ENCODE peak calls at places on chromosomes 6 and 20, in five cellular contexts. E is ascending aorta, F is lower leg skin, X is MG63, V is GM12864. G is an unnamed sample.

GRCh38 chr20:58693226-58694006 is 816 bp downstream of the NPEPL1 start:
- DNase-seq in E (no peak), F (no peak), X (peak), V (no peak), G (no peak)

GRCh38 chr20:32282461-32282860 is 5.0 kb downstream of the KIF3B start:
- DNase-seq in E (no peak), F (no peak), X (no peak), V (no peak), G (no peak)

GRCh38 chr6:138275976-138276375 is 57.7 kb upstream of the PBOV1 start:
- DNase-seq in E (no peak), F (no peak), X (no peak), V (no peak), G (no peak)

GRCh38 chr6:27651371-27651732 is 178.4 kb upstream of the ZNF184 start:
- DNase-seq in E (no peak), F (no peak), X (peak), V (no peak), G (no peak)

GRCh38 chr6:20092071-20092566 is 120.2 kb downstream of the MBOAT1 start:
- DNase-seq in E (no peak), F (no peak), X (no peak), V (peak), G (no peak)

GRCh38 chr6:16187185-16187584 is 51.2 kb upstream of the GMPR start:
- DNase-seq in E (no peak), F (no peak), X (no peak), V (no peak), G (no peak)

GRCh38 chr6:105786449-105786848 is 299.7 kb upstream of the PRDM1 start:
- DNase-seq in E (no peak), F (no peak), X (no peak), V (no peak), G (no peak)

GRCh38 chr6:106918128-106918527 is 56.4 kb downstream of the CD24 start:
- DNase-seq in E (no peak), F (no peak), X (no peak), V (no peak), G (no peak)

GRCh38 chr6:16594849-16595248 is 166.4 kb downstream of the ATXN1 start:
- DNase-seq in E (no peak), F (no peak), X (no peak), V (no peak), G (no peak)

GRCh38 chr6:82914511-82914910 is 151.1 kb downstream of the UBE3D start:
- DNase-seq in E (no peak), F (no peak), X (no peak), V (no peak), G (no peak)

GRCh38 chr6:152605342-152605741 is 31.8 kb downstream of the SYNE1 start:
- DNase-seq in E (no peak), F (no peak), X (no peak), V (no peak), G (no peak)

GRCh38 chr6:2129076-2129695 is 116.2 kb downstream of the GMDS start:
- DNase-seq in E (no peak), F (no peak), X (no peak), V (no peak), G (no peak)

GRCh38 chr6:126723541-126724170 is 383.7 kb downstream of the CENPW start:
- DNase-seq in E (no peak), F (no peak), X (peak), V (no peak), G (no peak)

GRCh38 chr6:119256978-119257462 is 92.5 kb downstream of the MAN1A1 start:
- DNase-seq in E (no peak), F (no peak), X (no peak), V (no peak), G (no peak)

GRCh38 chr6:128487746-128488145 is 32.7 kb downstream of the PTPRK start:
- DNase-seq in E (no peak), F (no peak), X (no peak), V (no peak), G (no peak)

GRCh38 chr20:64057628-64058498 is 5.1 kb upstream of the TCEA2 start:
- DNase-seq in E (no peak), F (no peak), X (peak), V (no peak), G (no peak)
- H3K4me3 ChIP-seq in E (no peak), F (no peak), X (no peak), V (no peak), G (no peak)

DNA sequence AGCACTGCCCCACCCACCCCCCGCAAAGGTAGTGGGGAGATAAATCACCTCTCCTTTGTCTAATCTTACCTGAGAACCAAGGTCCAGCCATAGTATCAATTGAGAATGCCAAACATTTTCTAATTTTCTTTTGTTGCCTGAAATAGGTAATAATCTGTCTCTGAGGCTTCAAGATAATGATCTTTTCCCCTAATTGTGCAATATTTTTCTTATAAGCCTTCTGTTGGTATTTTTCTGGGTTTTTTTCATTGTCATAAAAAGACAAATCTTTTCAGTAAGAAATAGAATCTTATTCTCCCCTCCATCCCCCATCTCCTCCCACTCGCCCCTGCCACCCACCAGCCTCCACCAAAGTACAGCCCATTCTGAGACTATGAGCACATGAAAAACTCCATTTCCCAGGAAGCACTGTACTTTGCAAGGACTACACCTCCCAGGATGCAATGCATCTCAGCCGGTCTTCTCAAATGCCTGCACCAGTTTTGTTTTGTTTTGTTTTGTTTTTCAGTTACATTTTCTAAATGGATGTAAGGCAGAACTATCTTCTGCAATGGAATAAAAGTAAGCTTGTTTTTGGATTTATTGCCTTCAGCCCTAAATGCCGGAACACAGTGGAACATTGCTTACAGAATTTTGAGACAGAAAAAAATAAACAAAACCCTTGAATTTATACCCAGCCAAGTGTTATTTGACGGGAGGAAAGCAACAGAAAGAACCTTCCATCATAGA is 268.0 kb downstream of the TFAP2A start:
- DNase-seq in E (no peak), F (no peak), X (peak), V (peak), G (no peak)
- H3K4me3 ChIP-seq in E (peak), F (no peak), X (peak), V (peak), G (peak)

GRCh38 chr20:10172998-10173655 is 45.5 kb upstream of the SNAP25 start:
- DNase-seq in E (no peak), F (no peak), X (no peak), V (no peak), G (no peak)
- H3K4me3 ChIP-seq in E (peak), F (no peak), X (no peak), V (no peak), G (no peak)

GRCh38 chr6:148700047-148700712 is 46.6 kb upstream of the UST start:
- DNase-seq in E (no peak), F (no peak), X (no peak), V (no peak), G (no peak)

GRCh38 chr6:148700713-148701392 is 46.0 kb upstream of the UST start:
- DNase-seq in E (no peak), F (no peak), X (peak), V (no peak), G (no peak)

GRCh38 chr6:148704539-148704938 is 42.3 kb upstream of the UST start:
- DNase-seq in E (no peak), F (no peak), X (no peak), V (no peak), G (no peak)

GRCh38 chr6:148698671-148699180 is 48.1 kb upstream of the UST start:
- DNase-seq in E (no peak), F (no peak), X (no peak), V (no peak), G (no peak)

DNA sequence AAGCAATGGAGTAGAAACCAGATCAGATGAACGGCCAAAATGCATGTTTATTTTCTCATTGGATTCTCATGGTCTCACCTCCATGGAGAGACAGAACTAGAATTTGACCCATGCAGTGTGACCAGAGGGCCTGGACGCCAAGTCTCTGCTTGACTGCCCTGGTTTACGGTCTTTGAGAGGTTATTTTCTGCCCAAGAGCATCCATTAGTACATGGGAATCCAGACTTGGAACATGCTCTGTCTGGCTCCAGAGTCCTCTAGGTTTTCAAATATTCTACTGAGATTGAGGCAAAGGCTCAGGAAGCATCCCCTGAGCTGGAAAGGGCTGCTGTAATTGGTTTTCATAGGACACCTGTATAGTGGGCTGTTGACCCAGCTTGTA is 45.4 kb upstream of the UST start:
- DNase-seq in E (no peak), F (no peak), X (no peak), V (no peak), G (no peak)
- H3K4me3 ChIP-seq in E (peak), F (no peak), X (peak), V (no peak), G (peak)